ENCODE peak calls at places on chromosomes 12 and 14, in ten cellular contexts. Y is lower leg skin; Q is lower lobe of right lung; A is GM23338; S is fibroblast of mammary gland; U is AG09309; D is HFF-Myc; J is CD8-positive, alpha-beta memory T cell; F is naive thymus-derived CD4-positive, alpha-beta T cell; G is heart right ventricle. Z is an unnamed sample.

GRCh38 chr12:60644076-60644475 is 1048.2 kb downstream of the SLC16A7 start:
- DNase-seq in Y (no peak), Q (no peak), A (peak; percentile 41), S (no peak), U (no peak), D (no peak), J (no peak), F (no peak), G (no peak), Z (no peak)

GRCh38 chr12:77062396-77062795 is 3.0 kb downstream of the E2F7 start:
- DNase-seq in Y (no peak), Q (no peak), A (no peak), S (no peak), U (no peak), D (no peak), J (no peak), F (no peak), G (no peak), Z (no peak)

GRCh38 chr12:3869860-3870259 is 3.3 kb downstream of the PARP11 start:
- DNase-seq in Y (no peak), Q (no peak), A (no peak), S (no peak), U (no peak), D (no peak), J (no peak), F (peak; percentile 48), G (no peak), Z (no peak)

GRCh38 chr12:72075891-72076557 is 137.4 kb downstream of the TPH2 start:
- DNase-seq in Y (no peak), Q (no peak), A (peak; percentile 21), S (no peak), U (no peak), D (no peak), J (no peak), F (no peak), G (no peak), Z (peak; percentile 58)

GRCh38 chr12:119869720-119870119 is 7.4 kb downstream of the CIT start:
- DNase-seq in Y (peak; percentile 26), Q (no peak), A (no peak), S (peak; percentile 97), U (peak; percentile 85), D (peak; percentile 91), J (no peak), F (no peak), G (no peak), Z (peak; percentile 22)

GRCh38 chr12:110582286-110583136 is 607 bp downstream of the PPTC7 start:
- DNase-seq in Y (peak; percentile 59), Q (peak; percentile 85), A (peak; percentile 55), S (peak; percentile 36), U (no peak), D (no peak), J (peak; percentile 84), F (peak; percentile 86), G (peak; percentile 55), Z (peak; percentile 83)

GRCh38 chr12:102883204-102883799 is 33.7 kb downstream of the PAH start:
- DNase-seq in Y (no peak), Q (peak; percentile 52), A (peak; percentile 75), S (peak; percentile 22), U (no peak), D (no peak), J (peak; percentile 53), F (no peak), G (peak; percentile 20), Z (peak; percentile 93)

GRCh38 chr14:59254146-59254910 is 65.9 kb downstream of the DAAM1 start:
- DNase-seq in Y (peak; percentile 84), Q (peak; percentile 65), A (no peak), S (peak; percentile 96), U (no peak), D (peak; percentile 81), J (no peak), F (no peak), G (peak; percentile 89), Z (peak; percentile 55)

GRCh38 chr12:122135437-122136031 is 38.5 kb downstream of the IL31 start:
- DNase-seq in Y (no peak), Q (no peak), A (no peak), S (no peak), U (no peak), D (no peak), J (no peak), F (no peak), G (no peak), Z (peak; percentile 38)

GRCh38 chr14:22509751-22510300 is 79.2 kb downstream of the DAD1 start:
- DNase-seq in Y (no peak), Q (no peak), A (no peak), S (no peak), U (no peak), D (no peak), J (no peak), F (peak; percentile 74), G (no peak), Z (no peak)

GRCh38 chr12:79645235-79645630 is 45.5 kb downstream of the PAWR start:
- DNase-seq in Y (no peak), Q (no peak), A (no peak), S (no peak), U (no peak), D (no peak), J (no peak), F (no peak), G (no peak), Z (no peak)

GRCh38 chr12:127290251-127290650 is 976.7 kb upstream of the TMEM132C start:
- DNase-seq in Y (no peak), Q (no peak), A (no peak), S (no peak), U (no peak), D (no peak), J (no peak), F (no peak), G (no peak), Z (peak; percentile 48)

DNA sequence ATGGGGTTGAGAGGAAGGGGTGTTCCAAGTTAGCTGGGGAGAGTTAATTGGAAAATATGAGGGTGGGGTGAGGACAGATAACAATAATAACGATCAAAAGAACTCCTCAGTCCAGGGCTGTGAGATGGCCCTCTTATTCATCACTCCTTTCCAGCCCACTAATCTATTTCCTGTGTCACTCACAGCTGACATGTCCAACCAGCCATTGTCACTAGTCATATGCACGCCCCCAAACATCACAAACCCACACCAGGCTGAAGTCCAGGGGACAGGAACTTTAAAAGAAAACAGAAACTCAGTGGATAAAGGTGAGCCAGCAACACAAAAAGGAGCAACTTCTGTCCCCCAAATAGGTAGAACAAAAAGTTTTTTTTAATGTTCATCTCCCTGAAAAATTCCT is 910 bp downstream of the CALCOCO1 start:
- DNase-seq in Y (no peak), Q (no peak), A (no peak), S (no peak), U (no peak), D (no peak), J (no peak), F (no peak), G (no peak), Z (no peak)
- H3K4me3 ChIP-seq in Y (peak overlapping the region; percentile 51), Q (peak overlapping the region; percentile 75), A (peak overlapping the region; percentile 58), S (peak overlapping the region; percentile 97), U (peak overlapping the region; percentile 81), D (peak overlapping the region; percentile 83), J (peak overlapping the region; percentile 97), F (peak overlapping the region; percentile 94), G (peak overlapping the region; percentile 85), Z (peak overlapping the region; percentile 92)

GRCh38 chr12:81465881-81466280 is 293.3 kb downstream of the PPFIA2 start:
- DNase-seq in Y (no peak), Q (no peak), A (no peak), S (no peak), U (no peak), D (no peak), J (no peak), F (no peak), G (no peak), Z (no peak)

GRCh38 chr12:81465191-81465590 is 294.0 kb downstream of the PPFIA2 start:
- DNase-seq in Y (no peak), Q (no peak), A (no peak), S (no peak), U (no peak), D (no peak), J (no peak), F (no peak), G (no peak), Z (no peak)

GRCh38 chr12:81470923-81471322 is 288.2 kb downstream of the PPFIA2 start:
- DNase-seq in Y (no peak), Q (no peak), A (no peak), S (no peak), U (no peak), D (no peak), J (no peak), F (no peak), G (no peak), Z (no peak)

DNA sequence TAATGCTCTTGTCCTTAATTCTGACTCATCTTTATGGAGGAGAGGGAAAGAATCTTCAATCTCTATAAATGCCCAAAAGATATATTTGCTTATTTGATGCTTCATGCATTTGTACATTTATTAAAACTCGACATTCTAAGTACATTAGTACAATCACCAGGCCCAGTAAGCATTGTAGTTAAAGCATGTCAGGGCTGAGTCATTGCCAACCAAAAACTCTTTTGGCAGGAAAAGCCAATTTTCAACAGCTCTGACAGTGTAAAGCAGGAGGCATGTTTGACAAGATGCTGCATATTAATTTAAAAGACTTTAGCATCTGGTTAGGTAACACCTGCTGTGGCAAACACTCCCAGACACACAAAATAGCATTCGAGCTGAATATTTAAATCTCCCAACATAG is 290.9 kb downstream of the PPFIA2 start:
- DNase-seq in Y (no peak), Q (no peak), A (no peak), S (peak; percentile 77), U (peak; percentile 1), D (no peak), J (no peak), F (no peak), G (no peak), Z (no peak)
- H3K4me3 ChIP-seq in Y (no peak overlapping the region), Q (no peak overlapping the region), A (no peak overlapping the region), S (no peak overlapping the region), U (no peak overlapping the region), D (no peak overlapping the region), J (no peak overlapping the region), F (no peak overlapping the region), G (no peak overlapping the region), Z (no peak overlapping the region)

DNA sequence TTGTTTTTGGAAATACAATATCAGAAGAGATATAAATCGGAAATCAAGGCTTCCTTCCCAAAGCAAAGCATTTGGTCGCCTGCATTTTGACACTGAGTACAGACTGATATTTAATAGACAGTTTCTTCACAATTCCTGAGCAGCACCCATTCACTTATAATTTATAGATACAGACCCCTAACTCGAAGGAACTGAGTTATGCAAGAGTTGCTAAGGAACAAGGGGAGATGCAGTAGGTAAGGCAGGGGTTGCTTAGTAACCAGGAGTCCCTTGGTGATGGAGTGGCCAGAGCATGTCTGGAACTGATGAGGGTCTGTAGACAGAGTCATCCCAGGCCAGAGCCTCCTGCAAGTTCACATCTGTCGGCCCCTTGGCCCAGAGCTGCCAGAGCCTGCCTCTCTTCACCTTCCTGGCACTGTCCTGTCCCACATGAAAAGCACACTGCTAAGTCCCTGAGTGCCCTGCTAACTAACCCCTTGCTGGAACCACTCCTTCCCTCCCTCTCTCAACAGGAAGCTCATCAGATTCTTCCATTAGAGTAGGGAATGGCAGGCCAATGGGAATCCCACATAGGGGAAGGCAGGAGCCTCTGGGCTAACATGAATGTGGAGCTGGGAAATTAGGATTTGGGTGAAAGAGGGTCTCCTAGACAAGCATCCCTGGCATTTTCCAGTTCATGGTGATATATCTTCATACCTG is 3.6 kb upstream of the DHRS2 start:
- DNase-seq in Y (no peak), Q (no peak), A (no peak), S (no peak), U (no peak), D (no peak), J (no peak), F (no peak), G (no peak), Z (no peak)
- H3K4me3 ChIP-seq in Y (no peak overlapping the region), Q (no peak overlapping the region), A (no peak overlapping the region), S (no peak overlapping the region), U (no peak overlapping the region), D (no peak overlapping the region), J (peak overlapping the region; percentile 53), F (no peak overlapping the region), G (peak overlapping the region; percentile 5), Z (no peak overlapping the region)

GRCh38 chr14:88030892-88031291 is 26.0 kb downstream of the GPR65 start:
- DNase-seq in Y (no peak), Q (no peak), A (no peak), S (no peak), U (no peak), D (no peak), J (no peak), F (no peak), G (no peak), Z (no peak)
- H3K4me3 ChIP-seq in Y (no peak overlapping the region), Q (no peak overlapping the region), A (no peak overlapping the region), S (no peak overlapping the region), U (no peak overlapping the region), D (no peak overlapping the region), J (no peak overlapping the region), F (no peak overlapping the region), G (no peak overlapping the region), Z (no peak overlapping the region)